ENCODE peak calls at places on chromosomes 2 and 18, in nine cellular contexts. One of them, this sample, is unnamed.

GRCh38 chr2:9462313-9462712 is 12.0 kb upstream of the IAH1 start:
- DNase-seq in right atrium auricular region: no peak
- DNase-seq in thyroid gland: no peak
- DNase-seq in H1: no peak
- DNase-seq in ovary: no peak
- DNase-seq in upper lobe of right lung: no peak
- DNase-seq in uterus: no peak
- DNase-seq in OCI-LY7: no peak
- DNase-seq in heart left ventricle: no peak
- DNase-seq in this sample: no peak

GRCh38 chr18:77702686-77703085 is 453.0 kb downstream of the GALR1 start:
- DNase-seq in right atrium auricular region: no peak
- DNase-seq in thyroid gland: peak; percentile 5
- DNase-seq in H1: no peak
- DNase-seq in ovary: no peak
- DNase-seq in upper lobe of right lung: no peak
- DNase-seq in uterus: no peak
- DNase-seq in OCI-LY7: peak; percentile 4
- DNase-seq in heart left ventricle: no peak
- DNase-seq in this sample: no peak

GRCh38 chr2:232634319-232635150 is 1.1 kb downstream of the EFHD1 start:
- DNase-seq in right atrium auricular region: no peak
- DNase-seq in thyroid gland: peak; percentile 80
- DNase-seq in H1: peak; percentile 67
- DNase-seq in ovary: peak; percentile 46
- DNase-seq in upper lobe of right lung: no peak
- DNase-seq in uterus: peak; percentile 32
- DNase-seq in OCI-LY7: no peak
- DNase-seq in heart left ventricle: peak; percentile 28
- DNase-seq in this sample: no peak

GRCh38 chr2:129929321-129930290 is 49.9 kb upstream of the RAB6C start:
- DNase-seq in right atrium auricular region: peak; percentile 57
- DNase-seq in thyroid gland: no peak
- DNase-seq in H1: peak; percentile 38
- DNase-seq in ovary: no peak
- DNase-seq in upper lobe of right lung: no peak
- DNase-seq in uterus: no peak
- DNase-seq in OCI-LY7: no peak
- DNase-seq in heart left ventricle: no peak
- DNase-seq in this sample: no peak

GRCh38 chr2:38515155-38516074 is 87.3 kb downstream of the HNRNPLL start:
- DNase-seq in right atrium auricular region: peak; percentile 66
- DNase-seq in thyroid gland: peak; percentile 95
- DNase-seq in H1: no peak
- DNase-seq in ovary: peak; percentile 89
- DNase-seq in upper lobe of right lung: peak; percentile 85
- DNase-seq in uterus: peak; percentile 94
- DNase-seq in OCI-LY7: no peak
- DNase-seq in heart left ventricle: peak; percentile 62
- DNase-seq in this sample: no peak

GRCh38 chr2:186569906-186570305 is 19.9 kb upstream of the ITGAV start:
- DNase-seq in right atrium auricular region: no peak
- DNase-seq in thyroid gland: peak; percentile 28
- DNase-seq in H1: no peak
- DNase-seq in ovary: no peak
- DNase-seq in upper lobe of right lung: no peak
- DNase-seq in uterus: no peak
- DNase-seq in OCI-LY7: no peak
- DNase-seq in heart left ventricle: no peak
- DNase-seq in this sample: no peak

GRCh38 chr18:9705183-9705864 is 2.8 kb upstream of the RAB31 start:
- DNase-seq in right atrium auricular region: peak; percentile 47
- DNase-seq in thyroid gland: no peak
- DNase-seq in H1: no peak
- DNase-seq in ovary: no peak
- DNase-seq in upper lobe of right lung: no peak
- DNase-seq in uterus: peak; percentile 52
- DNase-seq in OCI-LY7: no peak
- DNase-seq in heart left ventricle: no peak
- DNase-seq in this sample: no peak

GRCh38 chr2:189413249-189413648 is 28.0 kb upstream of the WDR75 start:
- DNase-seq in right atrium auricular region: no peak
- DNase-seq in thyroid gland: no peak
- DNase-seq in H1: no peak
- DNase-seq in ovary: no peak
- DNase-seq in upper lobe of right lung: no peak
- DNase-seq in uterus: no peak
- DNase-seq in OCI-LY7: no peak
- DNase-seq in heart left ventricle: no peak
- DNase-seq in this sample: no peak

GRCh38 chr2:149005471-149006077 is 32.9 kb upstream of the LYPD6B start:
- DNase-seq in right atrium auricular region: no peak
- DNase-seq in thyroid gland: no peak
- DNase-seq in H1: no peak
- DNase-seq in ovary: no peak
- DNase-seq in upper lobe of right lung: no peak
- DNase-seq in uterus: no peak
- DNase-seq in OCI-LY7: no peak
- DNase-seq in heart left ventricle: no peak
- DNase-seq in this sample: no peak

GRCh38 chr18:54616220-54616848 is 25.3 kb downstream of the DYNAP start:
- DNase-seq in right atrium auricular region: no peak
- DNase-seq in thyroid gland: no peak
- DNase-seq in H1: no peak
- DNase-seq in ovary: no peak
- DNase-seq in upper lobe of right lung: no peak
- DNase-seq in uterus: no peak
- DNase-seq in OCI-LY7: no peak
- DNase-seq in heart left ventricle: no peak
- DNase-seq in this sample: peak; percentile 4

GRCh38 chr18:76458522-76459311 is 36.3 kb downstream of the ZNF516 start:
- DNase-seq in right atrium auricular region: peak; percentile 56
- DNase-seq in thyroid gland: no peak
- DNase-seq in H1: peak; percentile 27
- DNase-seq in ovary: peak; percentile 8
- DNase-seq in upper lobe of right lung: peak; percentile 53
- DNase-seq in uterus: no peak
- DNase-seq in OCI-LY7: no peak
- DNase-seq in heart left ventricle: peak; percentile 8
- DNase-seq in this sample: no peak

GRCh38 chr2:40372586-40372985 is 79.3 kb downstream of the SLC8A1 start:
- DNase-seq in right atrium auricular region: no peak
- DNase-seq in thyroid gland: no peak
- DNase-seq in H1: no peak
- DNase-seq in ovary: no peak
- DNase-seq in upper lobe of right lung: no peak
- DNase-seq in uterus: no peak
- DNase-seq in OCI-LY7: no peak
- DNase-seq in heart left ventricle: no peak
- DNase-seq in this sample: no peak

GRCh38 chr18:23133860-23134779 is 1.2 kb upstream of the CABLES1 start:
- DNase-seq in right atrium auricular region: no peak
- DNase-seq in thyroid gland: peak; percentile 78
- DNase-seq in H1: peak; percentile 71
- DNase-seq in ovary: no peak
- DNase-seq in upper lobe of right lung: peak; percentile 77
- DNase-seq in uterus: no peak
- DNase-seq in OCI-LY7: peak; percentile 95
- DNase-seq in heart left ventricle: no peak
- DNase-seq in this sample: peak; percentile 67

GRCh38 chr2:148604927-148605326 is 39.6 kb upstream of the EPC2 start:
- DNase-seq in right atrium auricular region: no peak
- DNase-seq in thyroid gland: no peak
- DNase-seq in H1: no peak
- DNase-seq in ovary: no peak
- DNase-seq in upper lobe of right lung: no peak
- DNase-seq in uterus: no peak
- DNase-seq in OCI-LY7: no peak
- DNase-seq in heart left ventricle: no peak
- DNase-seq in this sample: no peak

GRCh38 chr2:218476676-218477075 is 57.8 kb downstream of the VIL1 start:
- DNase-seq in right atrium auricular region: no peak
- DNase-seq in thyroid gland: no peak
- DNase-seq in H1: no peak
- DNase-seq in ovary: peak; percentile 53
- DNase-seq in upper lobe of right lung: no peak
- DNase-seq in uterus: peak; percentile 69
- DNase-seq in OCI-LY7: no peak
- DNase-seq in heart left ventricle: no peak
- DNase-seq in this sample: no peak

GRCh38 chr2:72940786-72941185 is 23.5 kb downstream of the EMX1 start:
- DNase-seq in right atrium auricular region: no peak
- DNase-seq in thyroid gland: no peak
- DNase-seq in H1: no peak
- DNase-seq in ovary: no peak
- DNase-seq in upper lobe of right lung: no peak
- DNase-seq in uterus: no peak
- DNase-seq in OCI-LY7: no peak
- DNase-seq in heart left ventricle: no peak
- DNase-seq in this sample: no peak

DNA sequence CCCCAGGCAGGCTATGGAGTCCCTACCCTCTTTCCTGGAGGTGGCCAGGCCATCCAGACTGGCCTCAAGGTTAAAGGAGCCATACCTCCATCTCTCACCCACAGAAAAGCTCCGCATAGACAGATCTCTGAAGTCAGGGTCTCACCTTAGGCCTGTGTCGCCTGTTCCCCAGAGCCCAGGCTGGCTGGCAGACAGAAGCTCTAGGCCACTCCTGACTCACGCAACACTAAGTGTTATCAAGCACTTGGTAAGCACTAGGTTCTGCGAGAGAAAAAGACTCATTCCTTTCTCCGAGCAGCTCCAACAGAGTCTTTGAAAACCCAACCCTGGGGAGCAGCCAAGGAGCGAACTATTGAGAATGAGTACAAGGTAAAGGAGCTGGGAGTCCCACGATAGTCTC is 6.1 kb downstream of the SMAD7 start:
- DNase-seq in right atrium auricular region: no peak
- DNase-seq in thyroid gland: peak; percentile 44
- DNase-seq in H1: no peak
- DNase-seq in ovary: no peak
- DNase-seq in upper lobe of right lung: peak; percentile 60
- DNase-seq in uterus: no peak
- DNase-seq in OCI-LY7: no peak
- DNase-seq in heart left ventricle: no peak
- DNase-seq in this sample: no peak
- H3K4me3 ChIP-seq in right atrium auricular region: no peak overlapping the region
- H3K4me3 ChIP-seq in thyroid gland: no peak overlapping the region
- H3K4me3 ChIP-seq in H1: no peak overlapping the region
- H3K4me3 ChIP-seq in ovary: no peak overlapping the region
- H3K4me3 ChIP-seq in upper lobe of right lung: peak overlapping the region; percentile 83
- H3K4me3 ChIP-seq in uterus: no peak overlapping the region
- H3K4me3 ChIP-seq in OCI-LY7: no peak overlapping the region
- H3K4me3 ChIP-seq in heart left ventricle: peak overlapping the region; percentile 91
- H3K4me3 ChIP-seq in this sample: no peak overlapping the region

GRCh38 chr18:21191596-21192307 is 50.3 kb upstream of the GREB1L start:
- DNase-seq in right atrium auricular region: no peak
- DNase-seq in thyroid gland: peak; percentile 64
- DNase-seq in H1: peak; percentile 66
- DNase-seq in ovary: no peak
- DNase-seq in upper lobe of right lung: no peak
- DNase-seq in uterus: peak; percentile 17
- DNase-seq in OCI-LY7: peak; percentile 30
- DNase-seq in heart left ventricle: peak; percentile 40
- DNase-seq in this sample: no peak
- TF ChIP-seq CTCF in right atrium auricular region: peak; percentile 64
- TF ChIP-seq CTCF in thyroid gland: peak; percentile 32
- TF ChIP-seq CTCF in H1: peak; percentile 89
- TF ChIP-seq CTCF in ovary: no peak
- TF ChIP-seq CTCF in upper lobe of right lung: peak; percentile 60
- TF ChIP-seq CTCF in uterus: no peak
- TF ChIP-seq CTCF in OCI-LY7: peak; percentile 77
- TF ChIP-seq CTCF in heart left ventricle: peak; percentile 52
- TF ChIP-seq CTCF in this sample: peak; percentile 70

GRCh38 chr18:35256947-35257346 is 16.1 kb downstream of the ZNF397 start:
- DNase-seq in right atrium auricular region: no peak
- DNase-seq in thyroid gland: no peak
- DNase-seq in H1: no peak
- DNase-seq in ovary: no peak
- DNase-seq in upper lobe of right lung: no peak
- DNase-seq in uterus: no peak
- DNase-seq in OCI-LY7: no peak
- DNase-seq in heart left ventricle: no peak
- DNase-seq in this sample: no peak

GRCh38 chr18:35248429-35248828 is 7.6 kb downstream of the ZNF397 start:
- DNase-seq in right atrium auricular region: no peak
- DNase-seq in thyroid gland: no peak
- DNase-seq in H1: no peak
- DNase-seq in ovary: no peak
- DNase-seq in upper lobe of right lung: no peak
- DNase-seq in uterus: no peak
- DNase-seq in OCI-LY7: no peak
- DNase-seq in heart left ventricle: no peak
- DNase-seq in this sample: no peak

GRCh38 chr18:35252466-35252865 is 11.6 kb downstream of the ZNF397 start:
- DNase-seq in right atrium auricular region: no peak
- DNase-seq in thyroid gland: no peak
- DNase-seq in H1: no peak
- DNase-seq in ovary: no peak
- DNase-seq in upper lobe of right lung: no peak
- DNase-seq in uterus: no peak
- DNase-seq in OCI-LY7: no peak
- DNase-seq in heart left ventricle: no peak
- DNase-seq in this sample: no peak

DNA sequence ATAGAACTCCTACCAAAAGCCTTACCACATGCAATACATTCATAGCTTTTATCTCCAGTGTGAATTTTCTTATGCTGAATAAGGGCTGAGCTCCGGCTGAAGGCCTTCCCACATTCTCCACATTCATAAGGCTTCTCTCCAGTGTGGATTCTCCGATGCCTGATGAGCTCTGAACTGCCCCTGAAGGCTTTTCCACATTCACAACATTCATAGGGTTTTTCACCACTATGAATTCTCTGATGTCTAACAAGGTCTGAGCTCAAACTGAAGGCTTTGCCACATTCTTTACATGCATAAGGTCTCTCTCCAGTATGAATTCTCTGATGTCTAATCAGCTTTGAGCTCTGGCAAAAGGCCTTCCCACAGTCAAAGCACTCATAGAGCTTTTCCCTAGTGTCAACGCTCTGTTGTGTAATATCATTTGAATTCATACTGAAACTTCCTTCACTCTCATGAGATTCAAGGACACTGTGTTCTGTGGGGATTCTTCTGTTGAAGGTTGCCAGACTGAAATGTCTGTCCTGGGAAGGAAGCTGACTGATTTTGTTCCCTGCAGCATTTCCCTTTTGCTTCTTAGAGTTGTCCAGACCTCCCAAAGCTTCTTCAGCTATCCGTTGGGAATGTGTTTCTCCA is 12.9 kb downstream of the ZNF397 start:
- DNase-seq in right atrium auricular region: no peak
- DNase-seq in thyroid gland: no peak
- DNase-seq in H1: no peak
- DNase-seq in ovary: no peak
- DNase-seq in upper lobe of right lung: no peak
- DNase-seq in uterus: no peak
- DNase-seq in OCI-LY7: no peak
- DNase-seq in heart left ventricle: no peak
- DNase-seq in this sample: no peak
- H3K36me3 ChIP-seq in right atrium auricular region: peaks cover 57% of the 10 kb centered on the region
- H3K36me3 ChIP-seq in thyroid gland: peaks cover 10% of the 10 kb centered on the region
- H3K36me3 ChIP-seq in H1: peaks cover 34% of the 10 kb centered on the region
- H3K36me3 ChIP-seq in ovary: no peaks in the 10 kb centered on the region
- H3K36me3 ChIP-seq in upper lobe of right lung: peaks cover 33% of the 10 kb centered on the region
- H3K36me3 ChIP-seq in uterus: no peaks in the 10 kb centered on the region
- H3K36me3 ChIP-seq in OCI-LY7: peaks cover 15% of the 10 kb centered on the region
- H3K36me3 ChIP-seq in heart left ventricle: peaks cover 69% of the 10 kb centered on the region
- H3K36me3 ChIP-seq in this sample: peaks cover 1% of the 10 kb centered on the region

GRCh38 chr2:168801961-168802824 is at the start of gene NOSTRIN:
- DNase-seq in right atrium auricular region: peak; percentile 83
- DNase-seq in thyroid gland: no peak
- DNase-seq in H1: no peak
- DNase-seq in ovary: peak; percentile 30
- DNase-seq in upper lobe of right lung: no peak
- DNase-seq in uterus: peak; percentile 47
- DNase-seq in OCI-LY7: no peak
- DNase-seq in heart left ventricle: peak; percentile 65
- DNase-seq in this sample: no peak
- H3K4me3 ChIP-seq in right atrium auricular region: peak within 1 kb of the TSS; percentile 30
- H3K4me3 ChIP-seq in thyroid gland: no peak within 1 kb of the TSS
- H3K4me3 ChIP-seq in H1: no peak within 1 kb of the TSS
- H3K4me3 ChIP-seq in ovary: peak within 1 kb of the TSS; percentile 12
- H3K4me3 ChIP-seq in upper lobe of right lung: peak within 1 kb of the TSS; percentile 45
- H3K4me3 ChIP-seq in uterus: peak within 1 kb of the TSS; percentile 8
- H3K4me3 ChIP-seq in OCI-LY7: no peak within 1 kb of the TSS
- H3K4me3 ChIP-seq in heart left ventricle: peak within 1 kb of the TSS; percentile 50
- H3K4me3 ChIP-seq in this sample: no peak within 1 kb of the TSS